ENCODE peak calls at places on chromosomes 13 and 19, in seven cellular contexts. B, W, F, M, C, R and J are unnamed samples.

GRCh38 chr19:4414800-4415251 is 12.4 kb downstream of the CHAF1A start:
- DNase-seq in F (no peak), R (no peak), M (peak; percentile 50), C (no peak), B (no peak), W (no peak), J (no peak)

GRCh38 chr13:44904982-44905381 is 84.3 kb downstream of the NUFIP1 start:
- DNase-seq in W (no peak), F (no peak), R (no peak), B (no peak), M (peak; percentile 99), C (no peak), J (no peak)

GRCh38 chr19:49425922-49426592 is 869 bp downstream of the GFY start:
- DNase-seq in B (peak; percentile 77), C (no peak), W (no peak), M (no peak), F (peak; percentile 84), R (no peak), J (peak; percentile 85)

GRCh38 chr13:62250501-62251175 is 835.0 kb upstream of the PCDH20 start:
- DNase-seq in W (no peak), R (no peak), F (no peak), C (no peak), B (no peak), M (no peak), J (no peak)

GRCh38 chr13:98819382-98819781 is 66.9 kb upstream of the SLC15A1 start:
- DNase-seq in M (no peak), W (no peak), F (no peak), B (no peak), C (no peak), R (no peak), J (no peak)

GRCh38 chr19:861756-862528 is 2.5 kb downstream of the CFD start:
- DNase-seq in C (peak; percentile 54), B (peak; percentile 80), W (peak; percentile 51), F (peak; percentile 91), R (no peak), M (peak; percentile 21), J (peak; percentile 77)

GRCh38 chr13:38880397-38880796 is 110.2 kb downstream of the STOML3 start:
- DNase-seq in C (no peak), M (no peak), R (no peak), F (no peak), B (no peak), W (no peak), J (no peak)

GRCh38 chr13:33692531-33692930 is 125.4 kb upstream of the RFC3 start:
- DNase-seq in F (no peak), C (no peak), M (no peak), W (no peak), B (no peak), R (no peak), J (no peak)

GRCh38 chr13:110396913-110397379 is 89.9 kb downstream of the COL4A2 start:
- DNase-seq in B (no peak), M (peak; percentile 100), F (no peak), R (no peak), W (no peak), C (no peak), J (no peak)

GRCh38 chr19:49790866-49791265 is 22.2 kb downstream of the FUZ start:
- DNase-seq in C (no peak), B (no peak), M (peak; percentile 56), F (no peak), R (no peak), W (no peak), J (no peak)

GRCh38 chr19:54030895-54031586 is 32.7 kb downstream of the VSTM1 start:
- DNase-seq in F (no peak), M (no peak), C (no peak), B (peak; percentile 32), W (no peak), R (no peak), J (no peak)

GRCh38 chr13:27830010-27830409 is 37.7 kb downstream of the GSX1 start:
- DNase-seq in F (no peak), B (peak; percentile 24), M (peak; percentile 24), W (peak; percentile 41), C (peak; percentile 58), R (peak; percentile 21), J (no peak)

GRCh38 chr19:17333611-17334413 is 843 bp downstream of the ANO8 start:
- DNase-seq in M (peak; percentile 87), F (no peak), B (peak; percentile 46), W (peak; percentile 63), R (peak; percentile 25), C (peak; percentile 49), J (no peak)

GRCh38 chr13:31427151-31427867 is 227.5 kb downstream of the B3GLCT start:
- DNase-seq in R (no peak), W (no peak), C (no peak), M (no peak), B (no peak), F (no peak), J (no peak)

GRCh38 chr19:16739546-16739945 is 19.9 kb downstream of the NWD1 start:
- DNase-seq in C (no peak), W (no peak), R (no peak), M (no peak), B (no peak), F (no peak), J (no peak)

GRCh38 chr19:1064661-1065605 is 2.0 kb upstream of the ARHGAP45 start:
- DNase-seq in M (peak; percentile 78), C (peak; percentile 72), R (peak; percentile 19), F (no peak), W (peak; percentile 67), B (peak; percentile 65), J (no peak)

GRCh38 chr13:23631676-23632622 is 61.7 kb downstream of the TNFRSF19 start:
- DNase-seq in R (peak; percentile 23), B (no peak), F (no peak), M (no peak), C (no peak), W (no peak), J (no peak)

GRCh38 chr19:6608950-6609349 is 18.0 kb upstream of the CD70 start:
- DNase-seq in B (no peak), R (no peak), W (no peak), C (no peak), F (no peak), M (no peak), J (no peak)

GRCh38 chr13:106573855-106574254 is 5.9 kb upstream of the ARGLU1 start:
- DNase-seq in W (no peak), F (no peak), R (no peak), B (no peak), M (peak; percentile 37), C (no peak), J (no peak)

GRCh38 chr13:52361225-52361624 is 44.7 kb downstream of the THSD1 start:
- DNase-seq in B (no peak), C (no peak), F (no peak), M (no peak), W (no peak), R (no peak), J (no peak)

GRCh38 chr19:30091856-30092255 is 149.8 kb downstream of the URI1 start:
- DNase-seq in M (no peak), B (no peak), C (no peak), R (no peak), W (no peak), F (no peak), J (no peak)

GRCh38 chr19:28691683-28692082 is 521.3 kb downstream of the UQCRFS1 start:
- DNase-seq in C (no peak), M (no peak), F (no peak), B (no peak), R (no peak), W (no peak), J (no peak)

GRCh38 chr13:48750588-48751383 is 97.1 kb downstream of the CYSLTR2 start:
- DNase-seq in C (no peak), W (no peak), R (no peak), M (peak; percentile 54), B (no peak), F (no peak), J (no peak)

GRCh38 chr19:47058621-47059020 is 10.2 kb upstream of the TMEM160 start:
- DNase-seq in C (no peak), W (no peak), R (no peak), F (no peak), B (no peak), M (no peak), J (no peak)